ENCODE peak calls at places on chromosomes 4 and X, in nine cellular contexts. O is HL-60, E is transverse colon, C is endothelial cell of umbilical vein, F is Panc1, N is GM12892, S is GM23338, W is prostate gland, B is suprapubic skin. G is an unnamed sample.

GRCh38 chr4:112511294-112512118 is 4.5 kb downstream of the NEUROG2 start:
- DNase-seq in W (no peak), E (no peak), B (no peak), S (peak), N (no peak), F (no peak), O (no peak), C (no peak), G (no peak)

GRCh38 chrX:122245175-122245574 is 938.9 kb upstream of the GRIA3 start:
- DNase-seq in E (no peak), S (peak), C (no peak), B (no peak), W (no peak), N (no peak), O (no peak), F (no peak), G (no peak)

GRCh38 chr4:170128219-170128804 is 38.6 kb upstream of the AADAT start:
- DNase-seq in F (no peak), W (peak), E (no peak), N (no peak), S (no peak), C (no peak), B (no peak), O (no peak), G (no peak)

GRCh38 chrX:47030339-47030738 is 47.9 kb upstream of the RGN start:
- DNase-seq in E (no peak), W (peak), B (no peak), O (peak), N (no peak), C (peak), S (peak), F (peak), G (no peak)

GRCh38 chr4:182859730-182860129 is 57.5 kb downstream of the DCTD start:
- DNase-seq in O (no peak), N (no peak), B (no peak), C (no peak), W (no peak), S (no peak), E (no peak), F (no peak), G (no peak)

GRCh38 chrX:57918750-57919436 is 8.6 kb upstream of the ZXDA start:
- DNase-seq in W (no peak), C (peak), S (peak), E (peak), N (no peak), F (no peak), B (no peak), O (no peak), G (no peak)

GRCh38 chrX:639151-639550 is 8.6 kb downstream of the SHOX start:
- DNase-seq in C (no peak), N (no peak), F (no peak), B (no peak), O (no peak), W (no peak), E (no peak), S (no peak), G (peak)

GRCh38 chrX:19840899-19841648 is 46.3 kb downstream of the SH3KBP1 start:
- DNase-seq in W (no peak), S (peak), C (no peak), N (no peak), B (no peak), O (peak), F (no peak), E (no peak), G (no peak)

GRCh38 chr4:184590196-184590595 is 59.1 kb downstream of the CASP3 start:
- DNase-seq in O (no peak), E (no peak), N (no peak), W (no peak), C (no peak), B (no peak), S (no peak), F (no peak), G (no peak)

GRCh38 chr4:100362363-100362762 is 155.5 kb downstream of the EMCN start:
- DNase-seq in F (no peak), S (no peak), O (no peak), E (no peak), C (peak), W (no peak), B (no peak), N (no peak), G (no peak)

GRCh38 chr4:182916483-182917181 is 554 bp downstream of the DCTD start:
- DNase-seq in W (peak), O (peak), N (no peak), E (peak), B (peak), F (no peak), S (peak), C (peak), G (no peak)

GRCh38 chr4:8542776-8543525 is 37.2 kb upstream of the GPR78 start:
- DNase-seq in S (no peak), N (peak), O (no peak), B (peak), E (no peak), C (no peak), W (no peak), F (no peak), G (no peak)

GRCh38 chr4:109495514-109495913 is 61.9 kb downstream of the SEC24B start:
- DNase-seq in F (no peak), E (no peak), B (no peak), W (no peak), S (no peak), O (no peak), N (no peak), C (no peak), G (no peak)

GRCh38 chr4:26671111-26671510 is 87.2 kb downstream of the TBC1D19 start:
- DNase-seq in C (no peak), B (no peak), N (no peak), W (no peak), E (no peak), O (no peak), S (peak), F (no peak), G (no peak)

GRCh38 chr4:36053931-36054330 is 190.4 kb downstream of the ARAP2 start:
- DNase-seq in F (no peak), S (no peak), B (no peak), O (no peak), W (no peak), N (no peak), E (no peak), C (no peak), G (no peak)

GRCh38 chr4:2141762-2142520 is 82.8 kb downstream of the NAT8L start:
- DNase-seq in S (peak), C (no peak), O (no peak), F (no peak), W (no peak), E (no peak), N (no peak), B (no peak), G (peak)

GRCh38 chr4:126386512-126386911 is 1071.8 kb downstream of the FAT4 start:
- DNase-seq in C (no peak), E (no peak), B (no peak), S (no peak), O (no peak), F (no peak), N (no peak), W (no peak), G (no peak)

GRCh38 chr4:168398589-168398988 is 80.0 kb upstream of the DDX60 start:
- DNase-seq in W (no peak), C (no peak), S (peak), N (no peak), B (no peak), E (no peak), F (no peak), O (no peak), G (no peak)

GRCh38 chr4:168815373-168816345 is 194.4 kb downstream of the CBR4 start:
- DNase-seq in C (peak), E (no peak), N (no peak), B (no peak), O (no peak), W (peak), S (no peak), F (no peak), G (no peak)

GRCh38 chr4:8643986-8644385 is 51.4 kb downstream of the CPZ start:
- DNase-seq in N (no peak), S (no peak), W (no peak), C (no peak), E (no peak), F (no peak), O (no peak), B (no peak), G (no peak)

GRCh38 chrX:153455571-153455970 is 9.7 kb upstream of the TREX2 start:
- DNase-seq in E (no peak), S (no peak), C (no peak), W (no peak), B (no peak), F (no peak), O (no peak), N (no peak), G (no peak)

GRCh38 chr4:19304028-19304427 is 947.7 kb upstream of the SLIT2 start:
- DNase-seq in C (no peak), F (no peak), N (no peak), O (no peak), S (no peak), E (no peak), B (no peak), W (no peak), G (no peak)

DNA sequence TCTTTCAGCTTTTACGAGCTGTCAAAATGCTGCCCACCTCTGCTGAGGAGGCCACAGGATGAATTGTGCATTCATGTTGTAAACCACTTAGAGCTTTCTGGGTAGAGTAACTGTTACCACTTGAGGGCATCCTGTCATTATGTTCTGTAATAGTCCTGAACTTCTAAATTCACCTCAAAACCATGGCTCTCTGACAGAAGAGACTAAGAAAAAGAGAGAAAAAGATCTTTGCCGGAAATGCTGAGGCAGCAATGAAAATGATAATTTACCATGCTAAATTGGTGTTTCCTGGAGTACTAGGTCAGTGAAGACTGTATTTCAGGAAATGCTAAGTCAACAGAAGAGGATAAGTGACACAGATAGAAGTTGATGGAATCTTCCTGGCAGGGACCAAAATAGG is 942.3 kb upstream of the SLIT2 start:
- DNase-seq in S (peak), N (no peak), W (no peak), E (no peak), F (no peak), B (no peak), O (no peak), C (peak), G (no peak)
- TF ChIP-seq POLR2AphosphoS5 in S (no peak), N (no peak), W (no peak), E (no peak), F (no peak), B (no peak), O (no peak), C (no peak), G (no peak)

GRCh38 chrX:30525732-30526131 is 51.8 kb downstream of the TASL start:
- DNase-seq in B (no peak), W (no peak), S (no peak), E (no peak), F (no peak), C (no peak), O (no peak), N (no peak), G (no peak)

GRCh38 chrX:30521440-30522182 is 56.0 kb downstream of the TASL start:
- DNase-seq in W (no peak), C (no peak), S (no peak), B (no peak), N (no peak), O (no peak), E (no peak), F (no peak), G (no peak)
- TF ChIP-seq POLR2AphosphoS5 in W (no peak), C (no peak), S (no peak), B (no peak), N (no peak), O (no peak), E (no peak), F (no peak), G (no peak)

GRCh38 chr4:40576651-40577480 is 52.8 kb downstream of the RBM47 start:
- DNase-seq in F (peak), O (peak), E (peak), W (peak), N (no peak), B (peak), S (peak), C (peak), G (peak)
- TF ChIP-seq POLR2AphosphoS5 in F (no peak), O (peak), E (peak), W (peak), N (no peak), B (peak), S (no peak), C (no peak), G (peak)

DNA sequence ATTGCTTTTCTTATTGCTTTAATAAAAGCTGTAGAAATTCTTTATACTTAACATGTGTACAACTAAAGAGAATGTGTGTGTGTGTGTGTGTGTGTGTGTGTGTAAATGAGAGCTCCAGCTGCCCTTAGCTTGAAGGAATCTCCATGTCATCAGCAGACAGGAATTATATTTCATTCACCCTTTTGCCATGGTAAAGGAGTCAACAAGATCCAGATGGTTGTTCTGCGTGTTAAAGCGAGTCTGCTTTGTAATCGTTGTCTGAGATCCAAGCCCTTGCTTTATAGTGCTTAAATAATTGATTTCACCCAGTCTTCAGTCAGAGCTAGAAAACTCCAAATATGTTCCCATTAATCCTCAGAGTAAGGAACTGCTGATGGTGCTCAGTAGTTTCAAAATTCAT is 285.5 kb downstream of the PDGFC start:
- DNase-seq in C (no peak), F (no peak), N (no peak), S (no peak), E (no peak), O (no peak), B (no peak), W (no peak), G (no peak)
- TF ChIP-seq POLR2AphosphoS5 in C (no peak), F (no peak), N (no peak), S (no peak), E (no peak), O (no peak), B (no peak), W (no peak), G (no peak)

G was measured in esophagus muscularis mucosa.